ENCODE peak calls at places on chromosomes 16 and 17, in six cellular contexts. B, S, N, G, U and V are unnamed samples.

GRCh38 chr17:30380106-30380420 is 1.3 kb downstream of the CPD start:
- DNase-seq in B (no peak), S (peak), N (no peak), G (no peak), U (peak), V (no peak)

GRCh38 chr17:49456172-49456965 is 38.7 kb upstream of the NGFR start:
- DNase-seq in B (no peak), S (no peak), N (no peak), G (no peak), U (no peak), V (no peak)

GRCh38 chr16:55672471-55672870 is 16.7 kb downstream of the SLC6A2 start:
- DNase-seq in B (no peak), S (no peak), N (no peak), G (no peak), U (no peak), V (no peak)

GRCh38 chr16:19153876-19154275 is 14.2 kb upstream of the SYT17 start:
- DNase-seq in B (no peak), S (no peak), N (no peak), G (no peak), U (no peak), V (no peak)

GRCh38 chr16:19116711-19117449 is 3.1 kb downstream of the ITPRIPL2 start:
- DNase-seq in B (no peak), S (no peak), N (no peak), G (no peak), U (no peak), V (no peak)

GRCh38 chr16:17224859-17225258 is 245.9 kb downstream of the XYLT1 start:
- DNase-seq in B (no peak), S (peak), N (peak), G (peak), U (peak), V (peak)

GRCh38 chr16:31052131-31052530 is 18.8 kb downstream of the STX4 start:
- DNase-seq in B (no peak), S (no peak), N (no peak), G (no peak), U (no peak), V (no peak)

GRCh38 chr16:89370081-89370511 is 120.3 kb downstream of the ANKRD11 start:
- DNase-seq in B (no peak), S (no peak), N (no peak), G (no peak), U (no peak), V (no peak)

GRCh38 chr16:73321942-73322341 is 274.0 kb upstream of the ZFHX3 start:
- DNase-seq in B (no peak), S (no peak), N (no peak), G (no peak), U (no peak), V (no peak)

GRCh38 chr17:80936218-80936617 is 55.4 kb upstream of the CHMP6 start:
- DNase-seq in B (no peak), S (no peak), N (no peak), G (no peak), U (no peak), V (no peak)

GRCh38 chr16:56161658-56162057 is 29.6 kb upstream of the GNAO1 start:
- DNase-seq in B (no peak), S (no peak), N (no peak), G (no peak), U (no peak), V (no peak)

GRCh38 chr16:53541326-53541725 is 38.3 kb upstream of the AKTIP start:
- DNase-seq in B (no peak), S (no peak), N (no peak), G (no peak), U (no peak), V (no peak)

GRCh38 chr17:71118039-71118438 is 948.7 kb downstream of the KCNJ2 start:
- DNase-seq in B (no peak), S (no peak), N (no peak), G (no peak), U (no peak), V (peak)

GRCh38 chr17:80362428-80363119 is 52.4 kb upstream of the ENDOV start:
- DNase-seq in B (no peak), S (no peak), N (no peak), G (no peak), U (no peak), V (no peak)

GRCh38 chr17:64331946-64332493 is 58.6 kb downstream of the PECAM1 start:
- DNase-seq in B (no peak), S (no peak), N (no peak), G (no peak), U (no peak), V (no peak)

GRCh38 chr17:78892936-78893379 is 10.0 kb downstream of the CEP295NL start:
- DNase-seq in B (no peak), S (no peak), N (no peak), G (no peak), U (no peak), V (no peak)

GRCh38 chr16:9469512-9469911 is 378.1 kb downstream of the HAPSTR1 start:
- DNase-seq in B (no peak), S (no peak), N (no peak), G (no peak), U (no peak), V (no peak)

GRCh38 chr17:51322390-51323029 is 62.2 kb downstream of the UTP18 start:
- DNase-seq in B (no peak), S (peak), N (no peak), G (peak), U (peak), V (peak)

GRCh38 chr17:67164298-67164697 is 80.7 kb downstream of the HELZ start:
- DNase-seq in B (no peak), S (no peak), N (no peak), G (no peak), U (no peak), V (no peak)

GRCh38 chr17:64694207-64694606 is 32.1 kb upstream of the SMURF2 start:
- DNase-seq in B (peak), S (no peak), N (no peak), G (no peak), U (no peak), V (no peak)

GRCh38 chr17:63790057-63790456 is 16.1 kb downstream of the DDX42 start:
- DNase-seq in B (no peak), S (no peak), N (no peak), G (no peak), U (no peak), V (no peak)